ENCODE peak calls at places on chromosomes 5 and 9, in seven cellular contexts. R, U, T, C, I, O and N are unnamed samples.

GRCh38 chr5:57435701-57436134 is 46.9 kb downstream of the ACTBL2 start:
- DNase-seq in R (no peak), U (no peak), T (no peak), C (no peak), I (no peak), O (peak; percentile 71), N (no peak)

GRCh38 chr5:139762624-139763170 is 32.9 kb upstream of the PSD2 start:
- DNase-seq in R (no peak), U (no peak), T (no peak), C (no peak), I (no peak), O (no peak), N (no peak)

GRCh38 chr9:112844771-112845542 is 45.7 kb downstream of the SLC46A2 start:
- DNase-seq in R (peak; percentile 53), U (peak; percentile 82), T (peak; percentile 52), C (peak; percentile 82), I (no peak), O (no peak), N (peak; percentile 61)

GRCh38 chr5:91058155-91058554 is 325.0 kb downstream of the ARRDC3 start:
- DNase-seq in R (no peak), U (no peak), T (no peak), C (no peak), I (no peak), O (no peak), N (no peak)

GRCh38 chr5:119357815-119358559 is 2.2 kb downstream of the TNFAIP8 start:
- DNase-seq in R (no peak), U (no peak), T (no peak), C (no peak), I (no peak), O (no peak), N (no peak)

GRCh38 chr5:40292006-40292405 is 387.7 kb upstream of the PTGER4 start:
- DNase-seq in R (no peak), U (no peak), T (no peak), C (no peak), I (no peak), O (no peak), N (no peak)

GRCh38 chr9:110148384-110148783 is 59.6 kb downstream of the C9orf152 start:
- DNase-seq in R (peak; percentile 31), U (no peak), T (no peak), C (peak; percentile 58), I (no peak), O (no peak), N (no peak)

GRCh38 chr9:117278020-117278419 is 136.8 kb downstream of the ASTN2 start:
- DNase-seq in R (no peak), U (no peak), T (no peak), C (no peak), I (no peak), O (no peak), N (no peak)

GRCh38 chr5:36590513-36591286 is 15.7 kb upstream of the SLC1A3 start:
- DNase-seq in R (no peak), U (no peak), T (no peak), C (no peak), I (no peak), O (no peak), N (peak; percentile 18)

GRCh38 chr9:35521708-35522107 is 31.8 kb downstream of the RUSC2 start:
- DNase-seq in R (no peak), U (peak; percentile 71), T (no peak), C (no peak), I (no peak), O (no peak), N (no peak)

GRCh38 chr9:17402309-17402708 is 176.6 kb upstream of the SH3GL2 start:
- DNase-seq in R (no peak), U (peak; percentile 17), T (no peak), C (no peak), I (no peak), O (no peak), N (no peak)

GRCh38 chr9:90956026-90956810 is 154.6 kb downstream of the SYK start:
- DNase-seq in R (no peak), U (peak; percentile 22), T (no peak), C (no peak), I (no peak), O (peak; percentile 40), N (no peak)

GRCh38 chr9:135408676-135409254 is 70.8 kb upstream of the PPP1R26 start:
- DNase-seq in R (no peak), U (no peak), T (no peak), C (no peak), I (no peak), O (no peak), N (no peak)